ENCODE peak calls at places on chromosomes 3 and 15, in seven cellular contexts. One of them, this sample, is unnamed.

GRCh38 chr3:14829811-14830210 is 11.0 kb downstream of the FGD5 start:
- DNase-seq in iPS-NIHi11: no peak
- DNase-seq in CD4-positive, CD25-positive, alpha-beta regulatory T cell: no peak
- DNase-seq in mucosa of gallbladder: no peak
- DNase-seq in T1000: no peak
- DNase-seq in left ventricle myocardium inferior: no peak
- DNase-seq in NCI-H1436: no peak
- DNase-seq in this sample: no peak

GRCh38 chr3:67073812-67074211 is 75.7 kb downstream of the KBTBD8 start:
- DNase-seq in iPS-NIHi11: no peak
- DNase-seq in CD4-positive, CD25-positive, alpha-beta regulatory T cell: no peak
- DNase-seq in mucosa of gallbladder: no peak
- DNase-seq in T1000: no peak
- DNase-seq in left ventricle myocardium inferior: no peak
- DNase-seq in NCI-H1436: no peak
- DNase-seq in this sample: no peak

GRCh38 chr3:138833908-138834358 is 795 bp downstream of the PIK3CB start:
- DNase-seq in iPS-NIHi11: no peak
- DNase-seq in CD4-positive, CD25-positive, alpha-beta regulatory T cell: no peak
- DNase-seq in mucosa of gallbladder: no peak
- DNase-seq in T1000: no peak
- DNase-seq in left ventricle myocardium inferior: no peak
- DNase-seq in NCI-H1436: no peak
- DNase-seq in this sample: no peak

GRCh38 chr3:106750092-106750491 is 627.1 kb upstream of the CCDC54 start:
- DNase-seq in iPS-NIHi11: no peak
- DNase-seq in CD4-positive, CD25-positive, alpha-beta regulatory T cell: no peak
- DNase-seq in mucosa of gallbladder: no peak
- DNase-seq in T1000: no peak
- DNase-seq in left ventricle myocardium inferior: no peak
- DNase-seq in NCI-H1436: no peak
- DNase-seq in this sample: no peak

GRCh38 chr15:60079210-60079609 is 75.1 kb downstream of the FOXB1 start:
- DNase-seq in iPS-NIHi11: peak; percentile 32
- DNase-seq in CD4-positive, CD25-positive, alpha-beta regulatory T cell: no peak
- DNase-seq in mucosa of gallbladder: no peak
- DNase-seq in T1000: no peak
- DNase-seq in left ventricle myocardium inferior: no peak
- DNase-seq in NCI-H1436: no peak
- DNase-seq in this sample: peak; percentile 70

GRCh38 chr3:123941150-123941941 is 19.7 kb downstream of the CCDC14 start:
- DNase-seq in iPS-NIHi11: no peak
- DNase-seq in CD4-positive, CD25-positive, alpha-beta regulatory T cell: no peak
- DNase-seq in mucosa of gallbladder: no peak
- DNase-seq in T1000: no peak
- DNase-seq in left ventricle myocardium inferior: no peak
- DNase-seq in NCI-H1436: no peak
- DNase-seq in this sample: no peak

GRCh38 chr15:60553163-60553562 is 74.2 kb upstream of the ICE2 start:
- DNase-seq in iPS-NIHi11: no peak
- DNase-seq in CD4-positive, CD25-positive, alpha-beta regulatory T cell: no peak
- DNase-seq in mucosa of gallbladder: no peak
- DNase-seq in T1000: no peak
- DNase-seq in left ventricle myocardium inferior: no peak
- DNase-seq in NCI-H1436: no peak
- DNase-seq in this sample: no peak

GRCh38 chr15:63010920-63011693 is 31.4 kb upstream of the TPM1 start:
- DNase-seq in iPS-NIHi11: no peak
- DNase-seq in CD4-positive, CD25-positive, alpha-beta regulatory T cell: no peak
- DNase-seq in mucosa of gallbladder: peak; percentile 80
- DNase-seq in T1000: no peak
- DNase-seq in left ventricle myocardium inferior: no peak
- DNase-seq in NCI-H1436: no peak
- DNase-seq in this sample: no peak

GRCh38 chr15:52295421-52295991 is at the start of gene MYO5C:
- DNase-seq in iPS-NIHi11: peak; percentile 97
- DNase-seq in CD4-positive, CD25-positive, alpha-beta regulatory T cell: no peak
- DNase-seq in mucosa of gallbladder: peak; percentile 87
- DNase-seq in T1000: no peak
- DNase-seq in left ventricle myocardium inferior: peak; percentile 80
- DNase-seq in NCI-H1436: peak; percentile 77
- DNase-seq in this sample: no peak

GRCh38 chr15:89714775-89715174 is 24.2 kb downstream of the WDR93 start:
- DNase-seq in iPS-NIHi11: no peak
- DNase-seq in CD4-positive, CD25-positive, alpha-beta regulatory T cell: no peak
- DNase-seq in mucosa of gallbladder: no peak
- DNase-seq in T1000: no peak
- DNase-seq in left ventricle myocardium inferior: no peak
- DNase-seq in NCI-H1436: no peak
- DNase-seq in this sample: no peak

GRCh38 chr3:43866529-43867353 is 176.0 kb downstream of the ABHD5 start:
- DNase-seq in iPS-NIHi11: no peak
- DNase-seq in CD4-positive, CD25-positive, alpha-beta regulatory T cell: no peak
- DNase-seq in mucosa of gallbladder: no peak
- DNase-seq in T1000: peak; percentile 92
- DNase-seq in left ventricle myocardium inferior: no peak
- DNase-seq in NCI-H1436: no peak
- DNase-seq in this sample: no peak

GRCh38 chr15:98719169-98719515 is 70.8 kb downstream of the IGF1R start:
- DNase-seq in iPS-NIHi11: no peak
- DNase-seq in CD4-positive, CD25-positive, alpha-beta regulatory T cell: no peak
- DNase-seq in mucosa of gallbladder: no peak
- DNase-seq in T1000: no peak
- DNase-seq in left ventricle myocardium inferior: no peak
- DNase-seq in NCI-H1436: no peak
- DNase-seq in this sample: no peak

GRCh38 chr3:61808999-61809398 is 247.6 kb downstream of the PTPRG start:
- DNase-seq in iPS-NIHi11: no peak
- DNase-seq in CD4-positive, CD25-positive, alpha-beta regulatory T cell: no peak
- DNase-seq in mucosa of gallbladder: no peak
- DNase-seq in T1000: no peak
- DNase-seq in left ventricle myocardium inferior: no peak
- DNase-seq in NCI-H1436: no peak
- DNase-seq in this sample: no peak

GRCh38 chr3:115512565-115513410 is 110.5 kb upstream of the GAP43 start:
- DNase-seq in iPS-NIHi11: peak; percentile 81
- DNase-seq in CD4-positive, CD25-positive, alpha-beta regulatory T cell: no peak
- DNase-seq in mucosa of gallbladder: peak; percentile 27
- DNase-seq in T1000: peak; percentile 5
- DNase-seq in left ventricle myocardium inferior: peak; percentile 17
- DNase-seq in NCI-H1436: peak; percentile 75
- DNase-seq in this sample: no peak

GRCh38 chr3:165837801-165838200 is 578 bp upstream of the BCHE start:
- DNase-seq in iPS-NIHi11: no peak
- DNase-seq in CD4-positive, CD25-positive, alpha-beta regulatory T cell: no peak
- DNase-seq in mucosa of gallbladder: no peak
- DNase-seq in T1000: no peak
- DNase-seq in left ventricle myocardium inferior: no peak
- DNase-seq in NCI-H1436: no peak
- DNase-seq in this sample: no peak

GRCh38 chr3:63724987-63725386 is 72.5 kb downstream of the SNTN start:
- DNase-seq in iPS-NIHi11: peak; percentile 48
- DNase-seq in CD4-positive, CD25-positive, alpha-beta regulatory T cell: no peak
- DNase-seq in mucosa of gallbladder: no peak
- DNase-seq in T1000: peak; percentile 37
- DNase-seq in left ventricle myocardium inferior: no peak
- DNase-seq in NCI-H1436: no peak
- DNase-seq in this sample: no peak

GRCh38 chr15:65377105-65377975 is 462 bp downstream of the IGDCC3 start:
- DNase-seq in iPS-NIHi11: peak; percentile 90
- DNase-seq in CD4-positive, CD25-positive, alpha-beta regulatory T cell: no peak
- DNase-seq in mucosa of gallbladder: no peak
- DNase-seq in T1000: no peak
- DNase-seq in left ventricle myocardium inferior: no peak
- DNase-seq in NCI-H1436: no peak
- DNase-seq in this sample: no peak

GRCh38 chr3:153163349-153164008 is 1.5 kb downstream of the RAP2B start:
- DNase-seq in iPS-NIHi11: peak; percentile 10
- DNase-seq in CD4-positive, CD25-positive, alpha-beta regulatory T cell: no peak
- DNase-seq in mucosa of gallbladder: no peak
- DNase-seq in T1000: no peak
- DNase-seq in left ventricle myocardium inferior: no peak
- DNase-seq in NCI-H1436: no peak
- DNase-seq in this sample: no peak

GRCh38 chr15:82307714-82308081 is 41.6 kb downstream of the GOLGA6L10 start:
- DNase-seq in iPS-NIHi11: no peak
- DNase-seq in CD4-positive, CD25-positive, alpha-beta regulatory T cell: no peak
- DNase-seq in mucosa of gallbladder: no peak
- DNase-seq in T1000: no peak
- DNase-seq in left ventricle myocardium inferior: no peak
- DNase-seq in NCI-H1436: no peak
- DNase-seq in this sample: no peak

GRCh38 chr15:95760508-95760907 is 570.0 kb upstream of the NR2F2 start:
- DNase-seq in iPS-NIHi11: peak; percentile 37
- DNase-seq in CD4-positive, CD25-positive, alpha-beta regulatory T cell: no peak
- DNase-seq in mucosa of gallbladder: no peak
- DNase-seq in T1000: no peak
- DNase-seq in left ventricle myocardium inferior: no peak
- DNase-seq in NCI-H1436: no peak
- DNase-seq in this sample: no peak

GRCh38 chr15:63528138-63528659 is 23.8 kb downstream of the USP3 start:
- DNase-seq in iPS-NIHi11: no peak
- DNase-seq in CD4-positive, CD25-positive, alpha-beta regulatory T cell: no peak
- DNase-seq in mucosa of gallbladder: no peak
- DNase-seq in T1000: no peak
- DNase-seq in left ventricle myocardium inferior: no peak
- DNase-seq in NCI-H1436: no peak
- DNase-seq in this sample: no peak

GRCh38 chr3:105553851-105554250 is 187.1 kb downstream of the ALCAM start:
- DNase-seq in iPS-NIHi11: no peak
- DNase-seq in CD4-positive, CD25-positive, alpha-beta regulatory T cell: no peak
- DNase-seq in mucosa of gallbladder: no peak
- DNase-seq in T1000: no peak
- DNase-seq in left ventricle myocardium inferior: no peak
- DNase-seq in NCI-H1436: no peak
- DNase-seq in this sample: no peak

GRCh38 chr15:28982886-28983285 is 97.1 kb downstream of the APBA2 start:
- DNase-seq in iPS-NIHi11: no peak
- DNase-seq in CD4-positive, CD25-positive, alpha-beta regulatory T cell: no peak
- DNase-seq in mucosa of gallbladder: no peak
- DNase-seq in T1000: no peak
- DNase-seq in left ventricle myocardium inferior: no peak
- DNase-seq in NCI-H1436: no peak
- DNase-seq in this sample: no peak

GRCh38 chr3:44867421-44868111 is 5.9 kb downstream of the TMEM42 start:
- DNase-seq in iPS-NIHi11: no peak
- DNase-seq in CD4-positive, CD25-positive, alpha-beta regulatory T cell: no peak
- DNase-seq in mucosa of gallbladder: no peak
- DNase-seq in T1000: no peak
- DNase-seq in left ventricle myocardium inferior: no peak
- DNase-seq in NCI-H1436: no peak
- DNase-seq in this sample: no peak

This sample was measured in Jurkat, Clone E6-1.